ENCODE peak calls at places on chromosomes 4 and X, in eight cellular contexts. U is ovary, J is lower lobe of right lung, I is tibial nerve, R is left ventricle myocardium inferior, E is GM12865, K is ascending aorta, B is GM23338. H is an unnamed sample.

GRCh38 chr4:91909963-91910362 is 393.8 kb upstream of the GRID2 start:
- DNase-seq in U (no peak), J (no peak), I (no peak), R (no peak), E (no peak), K (no peak), B (no peak), H (no peak)

GRCh38 chr4:90317785-90318184 is 190.6 kb downstream of the CCSER1 start:
- DNase-seq in U (no peak), J (no peak), I (no peak), R (no peak), E (no peak), K (no peak), B (no peak), H (no peak)

GRCh38 chr4:75018811-75019210 is 85.9 kb downstream of the PARM1 start:
- DNase-seq in U (no peak), J (no peak), I (no peak), R (no peak), E (no peak), K (no peak), B (no peak), H (no peak)

GRCh38 chr4:110088670-110089069 is 109.7 kb downstream of the ELOVL6 start:
- DNase-seq in U (no peak), J (no peak), I (no peak), R (no peak), E (peak), K (no peak), B (peak), H (no peak)

GRCh38 chrX:138847930-138848329 is 136.4 kb upstream of the FGF13 start:
- DNase-seq in U (no peak), J (no peak), I (no peak), R (no peak), E (no peak), K (no peak), B (peak), H (no peak)

GRCh38 chrX:43566170-43566569 is 89.9 kb upstream of the MAOA start:
- DNase-seq in U (no peak), J (no peak), I (no peak), R (no peak), E (no peak), K (no peak), B (no peak), H (no peak)

GRCh38 chr4:71261001-71261400 is 77.8 kb upstream of the SLC4A4 start:
- DNase-seq in U (no peak), J (no peak), I (no peak), R (peak), E (no peak), K (no peak), B (no peak), H (no peak)

GRCh38 chrX:44914532-44915198 is 41.7 kb downstream of the KDM6A start:
- DNase-seq in U (no peak), J (no peak), I (no peak), R (no peak), E (no peak), K (no peak), B (no peak), H (peak)

GRCh38 chrX:105821471-105822081 is 763 bp upstream of the NRK start:
- DNase-seq in U (peak), J (peak), I (no peak), R (no peak), E (no peak), K (no peak), B (peak), H (no peak)

GRCh38 chr4:2796261-2797187 is 3.6 kb downstream of the SH3BP2 start:
- DNase-seq in U (peak), J (peak), I (peak), R (no peak), E (no peak), K (peak), B (no peak), H (no peak)

GRCh38 chrX:15334561-15334960 is 762 bp downstream of the PIGA start:
- DNase-seq in U (no peak), J (no peak), I (no peak), R (no peak), E (peak), K (no peak), B (no peak), H (peak)

GRCh38 chr4:165415910-165416309 is 37.1 kb downstream of the CPE start:
- DNase-seq in U (no peak), J (no peak), I (no peak), R (no peak), E (no peak), K (no peak), B (no peak), H (no peak)

GRCh38 chr4:123577507-123577906 is 180.9 kb downstream of the SPRY1 start:
- DNase-seq in U (no peak), J (no peak), I (no peak), R (no peak), E (no peak), K (no peak), B (no peak), H (no peak)

GRCh38 chrX:52363247-52363883 is 5.5 kb upstream of the XAGE2 start:
- DNase-seq in U (no peak), J (no peak), I (no peak), R (no peak), E (no peak), K (no peak), B (peak), H (no peak)
- TF ChIP-seq CTCF in U (no peak), J (no peak), I (no peak), R (no peak), E (no peak), K (no peak), B (peak), H (no peak)

GRCh38 chr4:102623622-102624021 is 122.5 kb downstream of the NFKB1 start:
- DNase-seq in U (no peak), J (no peak), I (no peak), R (no peak), E (no peak), K (no peak), B (peak), H (no peak)
- TF ChIP-seq CTCF in U (no peak), J (no peak), I (no peak), R (no peak), E (no peak), K (no peak), B (peak), H (peak)

GRCh38 chr4:17489721-17490120 is 22.2 kb downstream of the QDPR start:
- DNase-seq in U (no peak), J (no peak), I (no peak), R (no peak), E (no peak), K (no peak), B (no peak), H (no peak)
- TF ChIP-seq CTCF in U (no peak), J (no peak), I (no peak), R (no peak), E (no peak), K (no peak), B (no peak), H (no peak)

DNA sequence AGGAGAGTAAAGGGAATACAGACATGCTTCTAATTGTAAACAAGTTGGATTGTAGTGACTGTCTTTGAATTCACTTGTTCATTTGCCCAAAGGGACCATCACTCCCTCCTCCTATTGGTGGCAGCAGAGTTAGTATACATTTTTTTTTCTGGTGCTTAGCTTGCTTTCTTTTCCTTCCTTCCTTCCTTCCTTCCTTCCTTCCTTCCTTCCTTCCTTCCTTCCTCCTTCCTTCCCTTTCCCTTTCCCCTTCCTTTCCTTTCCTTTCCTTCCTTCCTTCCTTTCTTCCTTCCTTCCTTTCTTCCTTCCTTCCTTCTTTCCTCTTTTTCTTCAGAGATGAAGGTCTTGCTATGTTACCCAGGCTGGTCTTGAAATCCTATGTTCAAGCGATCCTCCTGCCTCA is 94.8 kb upstream of the ATP6AP2 start:
- DNase-seq in U (no peak), J (no peak), I (no peak), R (no peak), E (no peak), K (no peak), B (no peak), H (no peak)
- TF ChIP-seq CTCF in U (no peak), J (no peak), I (no peak), R (no peak), E (no peak), K (no peak), B (peak), H (no peak)

GRCh38 chr4:30720021-30720655 is at the start of gene PCDH7:
- DNase-seq in U (no peak), J (no peak), I (no peak), R (peak), E (no peak), K (peak), B (peak), H (peak)
- TF ChIP-seq CTCF in U (no peak), J (no peak), I (no peak), R (no peak), E (no peak), K (no peak), B (no peak), H (no peak)

GRCh38 chr4:25904748-25905082 is 9.3 kb upstream of the SMIM20 start:
- DNase-seq in U (no peak), J (no peak), I (no peak), R (no peak), E (no peak), K (no peak), B (no peak), H (no peak)
- TF ChIP-seq CTCF in U (no peak), J (no peak), I (no peak), R (no peak), E (no peak), K (no peak), B (no peak), H (no peak)

H was measured in GM13977.